ENCODE peak calls at places on chromosome 5, in nine cellular contexts. One of them, this sample, is unnamed.

GRCh38 chr5:137461636-137462596 is 37.2 kb downstream of the SPOCK1 start:
- DNase-seq in stimulated activated CD8-positive, alpha-beta memory T cell treated with anti-CD3 and anti-CD28 coated beads, Interleukin-12 subunit alpha, Interleukin-12 subunit beta, amount 100 ng/mL, for 1 hour: no peak
- DNase-seq in M059J: peak
- DNase-seq in brain microvascular endothelial cell: no peak
- DNase-seq in nephron progenitor cell: no peak
- DNase-seq in NCI-H1092 treated with DMSO at 0.1 percent for 48 hours: no peak
- DNase-seq in activated CD4-positive, alpha-beta memory T cell treated with anti-CD3 and anti-CD28 coated beads, Interleukin-2, amount 10 ng/mL, durations not matched to agents 7 days and 5 days: no peak
- DNase-seq in LoVo: no peak
- DNase-seq in AG09309: no peak
- DNase-seq in this sample: no peak

GRCh38 chr5:149205625-149206523 is 64.6 kb downstream of the ABLIM3 start:
- DNase-seq in brain microvascular endothelial cell: peak
- DNase-seq in AG09309: peak
- DNase-seq in nephron progenitor cell: no peak
- DNase-seq in LoVo: no peak
- DNase-seq in NCI-H1092 treated with DMSO at 0.1 percent for 48 hours: no peak
- DNase-seq in M059J: peak
- DNase-seq in stimulated activated CD8-positive, alpha-beta memory T cell treated with anti-CD3 and anti-CD28 coated beads, Interleukin-12 subunit alpha, Interleukin-12 subunit beta, amount 100 ng/mL, for 1 hour: no peak
- DNase-seq in activated CD4-positive, alpha-beta memory T cell treated with anti-CD3 and anti-CD28 coated beads, Interleukin-2, amount 10 ng/mL, durations not matched to agents 7 days and 5 days: no peak
- DNase-seq in this sample: no peak

GRCh38 chr5:88715503-88715902 is 167.5 kb downstream of the MEF2C start:
- DNase-seq in stimulated activated CD8-positive, alpha-beta memory T cell treated with anti-CD3 and anti-CD28 coated beads, Interleukin-12 subunit alpha, Interleukin-12 subunit beta, amount 100 ng/mL, for 1 hour: no peak
- DNase-seq in nephron progenitor cell: no peak
- DNase-seq in activated CD4-positive, alpha-beta memory T cell treated with anti-CD3 and anti-CD28 coated beads, Interleukin-2, amount 10 ng/mL, durations not matched to agents 7 days and 5 days: no peak
- DNase-seq in NCI-H1092 treated with DMSO at 0.1 percent for 48 hours: no peak
- DNase-seq in AG09309: no peak
- DNase-seq in M059J: no peak
- DNase-seq in LoVo: no peak
- DNase-seq in brain microvascular endothelial cell: no peak
- DNase-seq in this sample: no peak

GRCh38 chr5:148974638-148975330 is 88.1 kb downstream of the SH3TC2 start:
- DNase-seq in brain microvascular endothelial cell: no peak
- DNase-seq in NCI-H1092 treated with DMSO at 0.1 percent for 48 hours: no peak
- DNase-seq in stimulated activated CD8-positive, alpha-beta memory T cell treated with anti-CD3 and anti-CD28 coated beads, Interleukin-12 subunit alpha, Interleukin-12 subunit beta, amount 100 ng/mL, for 1 hour: no peak
- DNase-seq in M059J: peak
- DNase-seq in nephron progenitor cell: no peak
- DNase-seq in AG09309: no peak
- DNase-seq in LoVo: no peak
- DNase-seq in activated CD4-positive, alpha-beta memory T cell treated with anti-CD3 and anti-CD28 coated beads, Interleukin-2, amount 10 ng/mL, durations not matched to agents 7 days and 5 days: no peak
- DNase-seq in this sample: no peak

GRCh38 chr5:126129431-126129830 is 293.8 kb upstream of the GRAMD2B start:
- DNase-seq in AG09309: no peak
- DNase-seq in NCI-H1092 treated with DMSO at 0.1 percent for 48 hours: no peak
- DNase-seq in M059J: no peak
- DNase-seq in brain microvascular endothelial cell: no peak
- DNase-seq in activated CD4-positive, alpha-beta memory T cell treated with anti-CD3 and anti-CD28 coated beads, Interleukin-2, amount 10 ng/mL, durations not matched to agents 7 days and 5 days: no peak
- DNase-seq in LoVo: no peak
- DNase-seq in stimulated activated CD8-positive, alpha-beta memory T cell treated with anti-CD3 and anti-CD28 coated beads, Interleukin-12 subunit alpha, Interleukin-12 subunit beta, amount 100 ng/mL, for 1 hour: no peak
- DNase-seq in nephron progenitor cell: no peak
- DNase-seq in this sample: no peak

GRCh38 chr5:139205144-139205543 is 7.0 kb upstream of the SIL1 start:
- DNase-seq in stimulated activated CD8-positive, alpha-beta memory T cell treated with anti-CD3 and anti-CD28 coated beads, Interleukin-12 subunit alpha, Interleukin-12 subunit beta, amount 100 ng/mL, for 1 hour: no peak
- DNase-seq in AG09309: no peak
- DNase-seq in NCI-H1092 treated with DMSO at 0.1 percent for 48 hours: no peak
- DNase-seq in brain microvascular endothelial cell: no peak
- DNase-seq in activated CD4-positive, alpha-beta memory T cell treated with anti-CD3 and anti-CD28 coated beads, Interleukin-2, amount 10 ng/mL, durations not matched to agents 7 days and 5 days: no peak
- DNase-seq in nephron progenitor cell: no peak
- DNase-seq in LoVo: no peak
- DNase-seq in M059J: no peak
- DNase-seq in this sample: no peak

GRCh38 chr5:31478901-31479300 is 53.0 kb downstream of the DROSHA start:
- DNase-seq in M059J: no peak
- DNase-seq in LoVo: no peak
- DNase-seq in NCI-H1092 treated with DMSO at 0.1 percent for 48 hours: no peak
- DNase-seq in AG09309: no peak
- DNase-seq in stimulated activated CD8-positive, alpha-beta memory T cell treated with anti-CD3 and anti-CD28 coated beads, Interleukin-12 subunit alpha, Interleukin-12 subunit beta, amount 100 ng/mL, for 1 hour: no peak
- DNase-seq in activated CD4-positive, alpha-beta memory T cell treated with anti-CD3 and anti-CD28 coated beads, Interleukin-2, amount 10 ng/mL, durations not matched to agents 7 days and 5 days: no peak
- DNase-seq in brain microvascular endothelial cell: no peak
- DNase-seq in nephron progenitor cell: no peak
- DNase-seq in this sample: no peak

GRCh38 chr5:8363133-8363532 is 494.2 kb downstream of the MTRR start:
- DNase-seq in stimulated activated CD8-positive, alpha-beta memory T cell treated with anti-CD3 and anti-CD28 coated beads, Interleukin-12 subunit alpha, Interleukin-12 subunit beta, amount 100 ng/mL, for 1 hour: no peak
- DNase-seq in activated CD4-positive, alpha-beta memory T cell treated with anti-CD3 and anti-CD28 coated beads, Interleukin-2, amount 10 ng/mL, durations not matched to agents 7 days and 5 days: no peak
- DNase-seq in LoVo: no peak
- DNase-seq in NCI-H1092 treated with DMSO at 0.1 percent for 48 hours: no peak
- DNase-seq in M059J: peak
- DNase-seq in brain microvascular endothelial cell: peak
- DNase-seq in nephron progenitor cell: no peak
- DNase-seq in AG09309: no peak
- DNase-seq in this sample: no peak

GRCh38 chr5:39494099-39494498 is 69.3 kb upstream of the DAB2 start:
- DNase-seq in nephron progenitor cell: no peak
- DNase-seq in LoVo: no peak
- DNase-seq in activated CD4-positive, alpha-beta memory T cell treated with anti-CD3 and anti-CD28 coated beads, Interleukin-2, amount 10 ng/mL, durations not matched to agents 7 days and 5 days: no peak
- DNase-seq in NCI-H1092 treated with DMSO at 0.1 percent for 48 hours: no peak
- DNase-seq in stimulated activated CD8-positive, alpha-beta memory T cell treated with anti-CD3 and anti-CD28 coated beads, Interleukin-12 subunit alpha, Interleukin-12 subunit beta, amount 100 ng/mL, for 1 hour: no peak
- DNase-seq in brain microvascular endothelial cell: no peak
- DNase-seq in AG09309: no peak
- DNase-seq in M059J: peak
- DNase-seq in this sample: no peak

GRCh38 chr5:147169399-147169798 is 65.4 kb upstream of the STK32A start:
- DNase-seq in M059J: peak
- DNase-seq in LoVo: peak
- DNase-seq in nephron progenitor cell: no peak
- DNase-seq in AG09309: peak
- DNase-seq in NCI-H1092 treated with DMSO at 0.1 percent for 48 hours: peak
- DNase-seq in stimulated activated CD8-positive, alpha-beta memory T cell treated with anti-CD3 and anti-CD28 coated beads, Interleukin-12 subunit alpha, Interleukin-12 subunit beta, amount 100 ng/mL, for 1 hour: no peak
- DNase-seq in brain microvascular endothelial cell: no peak
- DNase-seq in activated CD4-positive, alpha-beta memory T cell treated with anti-CD3 and anti-CD28 coated beads, Interleukin-2, amount 10 ng/mL, durations not matched to agents 7 days and 5 days: no peak
- DNase-seq in this sample: peak

GRCh38 chr5:17679597-17680187 is 45.4 kb downstream of the TAF11L14 start:
- DNase-seq in AG09309: no peak
- DNase-seq in LoVo: peak
- DNase-seq in brain microvascular endothelial cell: no peak
- DNase-seq in NCI-H1092 treated with DMSO at 0.1 percent for 48 hours: no peak
- DNase-seq in activated CD4-positive, alpha-beta memory T cell treated with anti-CD3 and anti-CD28 coated beads, Interleukin-2, amount 10 ng/mL, durations not matched to agents 7 days and 5 days: no peak
- DNase-seq in M059J: peak
- DNase-seq in nephron progenitor cell: no peak
- DNase-seq in stimulated activated CD8-positive, alpha-beta memory T cell treated with anti-CD3 and anti-CD28 coated beads, Interleukin-12 subunit alpha, Interleukin-12 subunit beta, amount 100 ng/mL, for 1 hour: no peak
- DNase-seq in this sample: no peak

GRCh38 chr5:87020099-87020934 is 247.4 kb upstream of the RASA1 start:
- DNase-seq in stimulated activated CD8-positive, alpha-beta memory T cell treated with anti-CD3 and anti-CD28 coated beads, Interleukin-12 subunit alpha, Interleukin-12 subunit beta, amount 100 ng/mL, for 1 hour: no peak
- DNase-seq in M059J: peak
- DNase-seq in brain microvascular endothelial cell: no peak
- DNase-seq in NCI-H1092 treated with DMSO at 0.1 percent for 48 hours: no peak
- DNase-seq in nephron progenitor cell: peak
- DNase-seq in AG09309: no peak
- DNase-seq in activated CD4-positive, alpha-beta memory T cell treated with anti-CD3 and anti-CD28 coated beads, Interleukin-2, amount 10 ng/mL, durations not matched to agents 7 days and 5 days: peak
- DNase-seq in LoVo: no peak
- DNase-seq in this sample: no peak

GRCh38 chr5:84382363-84383295 is 2.1 kb downstream of the EDIL3 start:
- DNase-seq in brain microvascular endothelial cell: peak
- DNase-seq in NCI-H1092 treated with DMSO at 0.1 percent for 48 hours: no peak
- DNase-seq in M059J: peak
- DNase-seq in nephron progenitor cell: peak
- DNase-seq in stimulated activated CD8-positive, alpha-beta memory T cell treated with anti-CD3 and anti-CD28 coated beads, Interleukin-12 subunit alpha, Interleukin-12 subunit beta, amount 100 ng/mL, for 1 hour: no peak
- DNase-seq in activated CD4-positive, alpha-beta memory T cell treated with anti-CD3 and anti-CD28 coated beads, Interleukin-2, amount 10 ng/mL, durations not matched to agents 7 days and 5 days: no peak
- DNase-seq in LoVo: no peak
- DNase-seq in AG09309: no peak
- DNase-seq in this sample: no peak

GRCh38 chr5:14528115-14528514 is 53.5 kb upstream of the OTULINL start:
- DNase-seq in activated CD4-positive, alpha-beta memory T cell treated with anti-CD3 and anti-CD28 coated beads, Interleukin-2, amount 10 ng/mL, durations not matched to agents 7 days and 5 days: no peak
- DNase-seq in brain microvascular endothelial cell: no peak
- DNase-seq in NCI-H1092 treated with DMSO at 0.1 percent for 48 hours: no peak
- DNase-seq in stimulated activated CD8-positive, alpha-beta memory T cell treated with anti-CD3 and anti-CD28 coated beads, Interleukin-12 subunit alpha, Interleukin-12 subunit beta, amount 100 ng/mL, for 1 hour: no peak
- DNase-seq in AG09309: no peak
- DNase-seq in LoVo: no peak
- DNase-seq in nephron progenitor cell: no peak
- DNase-seq in M059J: no peak
- DNase-seq in this sample: no peak

GRCh38 chr5:115842089-115842881 is 550 bp downstream of the AP3S1 start:
- DNase-seq in NCI-H1092 treated with DMSO at 0.1 percent for 48 hours: peak
- DNase-seq in nephron progenitor cell: peak
- DNase-seq in brain microvascular endothelial cell: no peak
- DNase-seq in LoVo: peak
- DNase-seq in AG09309: no peak
- DNase-seq in stimulated activated CD8-positive, alpha-beta memory T cell treated with anti-CD3 and anti-CD28 coated beads, Interleukin-12 subunit alpha, Interleukin-12 subunit beta, amount 100 ng/mL, for 1 hour: no peak
- DNase-seq in M059J: peak
- DNase-seq in activated CD4-positive, alpha-beta memory T cell treated with anti-CD3 and anti-CD28 coated beads, Interleukin-2, amount 10 ng/mL, durations not matched to agents 7 days and 5 days: no peak
- DNase-seq in this sample: peak

GRCh38 chr5:40497573-40497972 is 182.1 kb upstream of the PTGER4 start:
- DNase-seq in nephron progenitor cell: no peak
- DNase-seq in M059J: peak
- DNase-seq in AG09309: no peak
- DNase-seq in brain microvascular endothelial cell: peak
- DNase-seq in NCI-H1092 treated with DMSO at 0.1 percent for 48 hours: no peak
- DNase-seq in activated CD4-positive, alpha-beta memory T cell treated with anti-CD3 and anti-CD28 coated beads, Interleukin-2, amount 10 ng/mL, durations not matched to agents 7 days and 5 days: no peak
- DNase-seq in LoVo: no peak
- DNase-seq in stimulated activated CD8-positive, alpha-beta memory T cell treated with anti-CD3 and anti-CD28 coated beads, Interleukin-12 subunit alpha, Interleukin-12 subunit beta, amount 100 ng/mL, for 1 hour: no peak
- DNase-seq in this sample: no peak

GRCh38 chr5:112878760-112879159 is 17.7 kb downstream of the SRP19 start:
- DNase-seq in M059J: peak
- DNase-seq in brain microvascular endothelial cell: no peak
- DNase-seq in activated CD4-positive, alpha-beta memory T cell treated with anti-CD3 and anti-CD28 coated beads, Interleukin-2, amount 10 ng/mL, durations not matched to agents 7 days and 5 days: peak
- DNase-seq in NCI-H1092 treated with DMSO at 0.1 percent for 48 hours: no peak
- DNase-seq in AG09309: no peak
- DNase-seq in LoVo: peak
- DNase-seq in nephron progenitor cell: no peak
- DNase-seq in stimulated activated CD8-positive, alpha-beta memory T cell treated with anti-CD3 and anti-CD28 coated beads, Interleukin-12 subunit alpha, Interleukin-12 subunit beta, amount 100 ng/mL, for 1 hour: peak
- DNase-seq in this sample: no peak

GRCh38 chr5:137565450-137565849 is 66.3 kb upstream of the SPOCK1 start:
- DNase-seq in nephron progenitor cell: no peak
- DNase-seq in activated CD4-positive, alpha-beta memory T cell treated with anti-CD3 and anti-CD28 coated beads, Interleukin-2, amount 10 ng/mL, durations not matched to agents 7 days and 5 days: no peak
- DNase-seq in AG09309: peak
- DNase-seq in LoVo: no peak
- DNase-seq in M059J: peak
- DNase-seq in NCI-H1092 treated with DMSO at 0.1 percent for 48 hours: no peak
- DNase-seq in stimulated activated CD8-positive, alpha-beta memory T cell treated with anti-CD3 and anti-CD28 coated beads, Interleukin-12 subunit alpha, Interleukin-12 subunit beta, amount 100 ng/mL, for 1 hour: no peak
- DNase-seq in brain microvascular endothelial cell: no peak
- DNase-seq in this sample: peak

GRCh38 chr5:87541033-87541432 is 128.3 kb upstream of the CCNH start:
- DNase-seq in nephron progenitor cell: no peak
- DNase-seq in NCI-H1092 treated with DMSO at 0.1 percent for 48 hours: peak
- DNase-seq in activated CD4-positive, alpha-beta memory T cell treated with anti-CD3 and anti-CD28 coated beads, Interleukin-2, amount 10 ng/mL, durations not matched to agents 7 days and 5 days: no peak
- DNase-seq in brain microvascular endothelial cell: peak
- DNase-seq in LoVo: peak
- DNase-seq in M059J: peak
- DNase-seq in AG09309: peak
- DNase-seq in stimulated activated CD8-positive, alpha-beta memory T cell treated with anti-CD3 and anti-CD28 coated beads, Interleukin-12 subunit alpha, Interleukin-12 subunit beta, amount 100 ng/mL, for 1 hour: no peak
- DNase-seq in this sample: peak

GRCh38 chr5:43769576-43770352 is 166.8 kb downstream of the NNT start:
- DNase-seq in activated CD4-positive, alpha-beta memory T cell treated with anti-CD3 and anti-CD28 coated beads, Interleukin-2, amount 10 ng/mL, durations not matched to agents 7 days and 5 days: no peak
- DNase-seq in NCI-H1092 treated with DMSO at 0.1 percent for 48 hours: no peak
- DNase-seq in nephron progenitor cell: no peak
- DNase-seq in stimulated activated CD8-positive, alpha-beta memory T cell treated with anti-CD3 and anti-CD28 coated beads, Interleukin-12 subunit alpha, Interleukin-12 subunit beta, amount 100 ng/mL, for 1 hour: no peak
- DNase-seq in LoVo: no peak
- DNase-seq in AG09309: peak
- DNase-seq in brain microvascular endothelial cell: peak
- DNase-seq in M059J: peak
- DNase-seq in this sample: peak

GRCh38 chr5:138760448-138761110 is 7.4 kb downstream of the CTNNA1 start:
- DNase-seq in NCI-H1092 treated with DMSO at 0.1 percent for 48 hours: no peak
- DNase-seq in activated CD4-positive, alpha-beta memory T cell treated with anti-CD3 and anti-CD28 coated beads, Interleukin-2, amount 10 ng/mL, durations not matched to agents 7 days and 5 days: no peak
- DNase-seq in nephron progenitor cell: no peak
- DNase-seq in LoVo: no peak
- DNase-seq in M059J: peak
- DNase-seq in stimulated activated CD8-positive, alpha-beta memory T cell treated with anti-CD3 and anti-CD28 coated beads, Interleukin-12 subunit alpha, Interleukin-12 subunit beta, amount 100 ng/mL, for 1 hour: no peak
- DNase-seq in brain microvascular endothelial cell: no peak
- DNase-seq in AG09309: no peak
- DNase-seq in this sample: no peak

GRCh38 chr5:116002116-116002906 is 30.0 kb upstream of the ARL14EPL start:
- DNase-seq in brain microvascular endothelial cell: no peak
- DNase-seq in LoVo: peak
- DNase-seq in NCI-H1092 treated with DMSO at 0.1 percent for 48 hours: no peak
- DNase-seq in nephron progenitor cell: no peak
- DNase-seq in AG09309: no peak
- DNase-seq in stimulated activated CD8-positive, alpha-beta memory T cell treated with anti-CD3 and anti-CD28 coated beads, Interleukin-12 subunit alpha, Interleukin-12 subunit beta, amount 100 ng/mL, for 1 hour: no peak
- DNase-seq in activated CD4-positive, alpha-beta memory T cell treated with anti-CD3 and anti-CD28 coated beads, Interleukin-2, amount 10 ng/mL, durations not matched to agents 7 days and 5 days: no peak
- DNase-seq in M059J: peak
- DNase-seq in this sample: no peak

GRCh38 chr5:147661576-147661975 is 121.0 kb downstream of the JAKMIP2 start:
- DNase-seq in brain microvascular endothelial cell: no peak
- DNase-seq in LoVo: no peak
- DNase-seq in activated CD4-positive, alpha-beta memory T cell treated with anti-CD3 and anti-CD28 coated beads, Interleukin-2, amount 10 ng/mL, durations not matched to agents 7 days and 5 days: no peak
- DNase-seq in M059J: peak
- DNase-seq in stimulated activated CD8-positive, alpha-beta memory T cell treated with anti-CD3 and anti-CD28 coated beads, Interleukin-12 subunit alpha, Interleukin-12 subunit beta, amount 100 ng/mL, for 1 hour: no peak
- DNase-seq in nephron progenitor cell: no peak
- DNase-seq in NCI-H1092 treated with DMSO at 0.1 percent for 48 hours: no peak
- DNase-seq in AG09309: no peak
- DNase-seq in this sample: no peak

GRCh38 chr5:116137544-116138378 is 52.9 kb downstream of the COMMD10 start:
- DNase-seq in brain microvascular endothelial cell: peak
- DNase-seq in M059J: peak
- DNase-seq in nephron progenitor cell: peak
- DNase-seq in activated CD4-positive, alpha-beta memory T cell treated with anti-CD3 and anti-CD28 coated beads, Interleukin-2, amount 10 ng/mL, durations not matched to agents 7 days and 5 days: no peak
- DNase-seq in stimulated activated CD8-positive, alpha-beta memory T cell treated with anti-CD3 and anti-CD28 coated beads, Interleukin-12 subunit alpha, Interleukin-12 subunit beta, amount 100 ng/mL, for 1 hour: no peak
- DNase-seq in AG09309: peak
- DNase-seq in LoVo: peak
- DNase-seq in NCI-H1092 treated with DMSO at 0.1 percent for 48 hours: peak
- DNase-seq in this sample: peak

GRCh38 chr5:140114341-140115185 is 654 bp downstream of the PURA start:
- DNase-seq in stimulated activated CD8-positive, alpha-beta memory T cell treated with anti-CD3 and anti-CD28 coated beads, Interleukin-12 subunit alpha, Interleukin-12 subunit beta, amount 100 ng/mL, for 1 hour: no peak
- DNase-seq in LoVo: peak
- DNase-seq in activated CD4-positive, alpha-beta memory T cell treated with anti-CD3 and anti-CD28 coated beads, Interleukin-2, amount 10 ng/mL, durations not matched to agents 7 days and 5 days: peak
- DNase-seq in nephron progenitor cell: peak
- DNase-seq in brain microvascular endothelial cell: peak
- DNase-seq in AG09309: no peak
- DNase-seq in M059J: peak
- DNase-seq in NCI-H1092 treated with DMSO at 0.1 percent for 48 hours: peak
- DNase-seq in this sample: no peak